ENCODE peak calls at places on chromosomes 4 and X, in six cellular contexts. One of them, this sample, is unnamed. For H3K4me1 and H3K27me3, the result is how much of the 10 kb centered on the place peaks cover.

GRCh38 chrX:16843208-16843909 is 26.8 kb downstream of the RBBP7 start:
- DNase-seq in heart right ventricle: no peak
- DNase-seq in uterus: no peak
- DNase-seq in IMR-90: no peak
- DNase-seq in neural progenitor cell: no peak
- DNase-seq in SK-N-SH: no peak
- DNase-seq in this sample: no peak

GRCh38 chrX:154372612-154373022 is 1.8 kb downstream of the FLNA start:
- DNase-seq in IMR-90: peak
- DNase-seq in heart right ventricle: no peak
- DNase-seq in SK-N-SH: no peak
- DNase-seq in uterus: peak
- DNase-seq in neural progenitor cell: no peak
- DNase-seq in this sample: no peak

GRCh38 chr4:119286377-119287002 is 35.4 kb downstream of the FABP2 start:
- DNase-seq in uterus: no peak
- DNase-seq in heart right ventricle: peak
- DNase-seq in neural progenitor cell: peak
- DNase-seq in SK-N-SH: peak
- DNase-seq in IMR-90: peak
- DNase-seq in this sample: no peak

GRCh38 chr4:38132140-38132673 is 172.0 kb downstream of the PTTG2 start:
- DNase-seq in SK-N-SH: peak
- DNase-seq in neural progenitor cell: peak
- DNase-seq in IMR-90: peak
- DNase-seq in heart right ventricle: peak
- DNase-seq in uterus: peak
- DNase-seq in this sample: peak

GRCh38 chrX:31136144-31136572 is 64.3 kb upstream of the FTHL17 start:
- DNase-seq in IMR-90: no peak
- DNase-seq in heart right ventricle: no peak
- DNase-seq in uterus: no peak
- DNase-seq in SK-N-SH: no peak
- DNase-seq in neural progenitor cell: no peak
- DNase-seq in this sample: no peak

GRCh38 chrX:150942958-150943594 is 40.1 kb upstream of the HMGB3 start:
- DNase-seq in SK-N-SH: no peak
- DNase-seq in IMR-90: no peak
- DNase-seq in uterus: no peak
- DNase-seq in heart right ventricle: no peak
- DNase-seq in neural progenitor cell: no peak
- DNase-seq in this sample: no peak

GRCh38 chr4:123856689-123857545 is 460.3 kb downstream of the SPRY1 start:
- DNase-seq in IMR-90: peak
- DNase-seq in SK-N-SH: peak
- DNase-seq in heart right ventricle: peak
- DNase-seq in uterus: no peak
- DNase-seq in neural progenitor cell: peak
- DNase-seq in this sample: no peak

GRCh38 chr4:101339332-101339731 is 8.0 kb downstream of the PPP3CA start:
- DNase-seq in SK-N-SH: no peak
- DNase-seq in heart right ventricle: no peak
- DNase-seq in uterus: no peak
- DNase-seq in neural progenitor cell: no peak
- DNase-seq in IMR-90: no peak
- DNase-seq in this sample: no peak

GRCh38 chr4:304987-305680 is at the start of gene ZNF732:
- DNase-seq in uterus: peak
- DNase-seq in heart right ventricle: peak
- DNase-seq in neural progenitor cell: no peak
- DNase-seq in IMR-90: peak
- DNase-seq in SK-N-SH: peak
- DNase-seq in this sample: peak

GRCh38 chr4:86898562-86898961 is 6.3 kb upstream of the C4orf36 start:
- DNase-seq in SK-N-SH: no peak
- DNase-seq in neural progenitor cell: peak
- DNase-seq in heart right ventricle: no peak
- DNase-seq in uterus: no peak
- DNase-seq in IMR-90: peak
- DNase-seq in this sample: no peak

GRCh38 chr4:845836-846251 is 19.9 kb upstream of the CPLX1 start:
- DNase-seq in heart right ventricle: no peak
- DNase-seq in neural progenitor cell: no peak
- DNase-seq in uterus: no peak
- DNase-seq in SK-N-SH: no peak
- DNase-seq in IMR-90: peak
- DNase-seq in this sample: no peak

GRCh38 chr4:163331629-163332360 is 601 bp downstream of the NPY1R start:
- DNase-seq in heart right ventricle: no peak
- DNase-seq in IMR-90: no peak
- DNase-seq in SK-N-SH: peak
- DNase-seq in neural progenitor cell: peak
- DNase-seq in uterus: peak
- DNase-seq in this sample: no peak

GRCh38 chrX:46601283-46601682 is 27.7 kb downstream of the CHST7 start:
- DNase-seq in SK-N-SH: peak
- DNase-seq in uterus: no peak
- DNase-seq in IMR-90: peak
- DNase-seq in heart right ventricle: no peak
- DNase-seq in neural progenitor cell: no peak
- DNase-seq in this sample: no peak

GRCh38 chr4:87129681-87130080 is 90.7 kb downstream of the KLHL8 start:
- DNase-seq in heart right ventricle: no peak
- DNase-seq in SK-N-SH: no peak
- DNase-seq in IMR-90: no peak
- DNase-seq in uterus: no peak
- DNase-seq in neural progenitor cell: no peak
- DNase-seq in this sample: no peak

GRCh38 chr4:87490664-87491369 is 38.4 kb downstream of the SPARCL1 start:
- DNase-seq in SK-N-SH: no peak
- DNase-seq in heart right ventricle: no peak
- DNase-seq in uterus: no peak
- DNase-seq in neural progenitor cell: no peak
- DNase-seq in IMR-90: no peak
- DNase-seq in this sample: no peak

GRCh38 chrX:53817548-53817947 is 131.0 kb upstream of the HUWE1 start:
- DNase-seq in neural progenitor cell: no peak
- DNase-seq in heart right ventricle: no peak
- DNase-seq in IMR-90: no peak
- DNase-seq in uterus: no peak
- DNase-seq in SK-N-SH: no peak
- DNase-seq in this sample: no peak

GRCh38 chrX:15564981-15565579 is 35.7 kb downstream of the ACE2 start:
- DNase-seq in neural progenitor cell: peak
- DNase-seq in heart right ventricle: peak
- DNase-seq in uterus: peak
- DNase-seq in SK-N-SH: peak
- DNase-seq in IMR-90: peak
- DNase-seq in this sample: peak

GRCh38 chr4:131584587-131584986 is 1564.5 kb upstream of the PCDH10 start:
- DNase-seq in neural progenitor cell: no peak
- DNase-seq in heart right ventricle: no peak
- DNase-seq in IMR-90: no peak
- DNase-seq in uterus: no peak
- DNase-seq in SK-N-SH: no peak
- DNase-seq in this sample: peak

GRCh38 chr4:69095301-69095731 is 958 bp upstream of the UGT2B7 start:
- DNase-seq in uterus: no peak
- DNase-seq in SK-N-SH: no peak
- DNase-seq in IMR-90: peak
- DNase-seq in neural progenitor cell: no peak
- DNase-seq in heart right ventricle: no peak
- DNase-seq in this sample: peak

GRCh38 chrX:56564182-56564885 is 907 bp downstream of the UBQLN2 start:
- DNase-seq in SK-N-SH: peak
- DNase-seq in heart right ventricle: no peak
- DNase-seq in uterus: no peak
- DNase-seq in neural progenitor cell: peak
- DNase-seq in IMR-90: peak
- DNase-seq in this sample: peak

GRCh38 chrX:572490-573124 is 58.0 kb upstream of the SHOX start:
- DNase-seq in IMR-90: no peak
- DNase-seq in uterus: no peak
- DNase-seq in neural progenitor cell: no peak
- DNase-seq in SK-N-SH: no peak
- DNase-seq in heart right ventricle: no peak
- DNase-seq in this sample: no peak

GRCh38 chrX:120790118-120790517 is 85.5 kb downstream of the CT47B1 start:
- DNase-seq in neural progenitor cell: peak
- DNase-seq in heart right ventricle: peak
- DNase-seq in uterus: peak
- DNase-seq in IMR-90: peak
- DNase-seq in SK-N-SH: peak
- DNase-seq in this sample: peak

GRCh38 chr4:48372272-48372671 is 30.9 kb downstream of the SLAIN2 start:
- DNase-seq in IMR-90: no peak
- DNase-seq in heart right ventricle: no peak
- DNase-seq in uterus: no peak
- DNase-seq in neural progenitor cell: no peak
- DNase-seq in SK-N-SH: no peak
- DNase-seq in this sample: no peak

GRCh38 chr4:8021796-8022195 is 82.1 kb upstream of the AFAP1 start:
- DNase-seq in neural progenitor cell: no peak
- DNase-seq in heart right ventricle: no peak
- DNase-seq in uterus: no peak
- DNase-seq in IMR-90: no peak
- DNase-seq in SK-N-SH: peak
- DNase-seq in this sample: no peak

GRCh38 chrX:29172880-29173279 is 585.6 kb downstream of the IL1RAPL1 start:
- DNase-seq in neural progenitor cell: no peak
- DNase-seq in IMR-90: peak
- DNase-seq in heart right ventricle: no peak
- DNase-seq in SK-N-SH: no peak
- DNase-seq in uterus: no peak
- DNase-seq in this sample: no peak

GRCh38 chrX:107826286-107827136 is 845 bp downstream of the MID2 start:
- DNase-seq in SK-N-SH: peak
- DNase-seq in IMR-90: peak
- DNase-seq in heart right ventricle: peak
- DNase-seq in neural progenitor cell: peak
- DNase-seq in uterus: peak
- DNase-seq in this sample: no peak
- TF ChIP-seq CTCF in SK-N-SH: no peak
- TF ChIP-seq CTCF in IMR-90: no peak
- TF ChIP-seq CTCF in heart right ventricle: no peak
- TF ChIP-seq CTCF in neural progenitor cell: no peak
- TF ChIP-seq CTCF in uterus: no peak
- TF ChIP-seq CTCF in this sample: no peak

DNA sequence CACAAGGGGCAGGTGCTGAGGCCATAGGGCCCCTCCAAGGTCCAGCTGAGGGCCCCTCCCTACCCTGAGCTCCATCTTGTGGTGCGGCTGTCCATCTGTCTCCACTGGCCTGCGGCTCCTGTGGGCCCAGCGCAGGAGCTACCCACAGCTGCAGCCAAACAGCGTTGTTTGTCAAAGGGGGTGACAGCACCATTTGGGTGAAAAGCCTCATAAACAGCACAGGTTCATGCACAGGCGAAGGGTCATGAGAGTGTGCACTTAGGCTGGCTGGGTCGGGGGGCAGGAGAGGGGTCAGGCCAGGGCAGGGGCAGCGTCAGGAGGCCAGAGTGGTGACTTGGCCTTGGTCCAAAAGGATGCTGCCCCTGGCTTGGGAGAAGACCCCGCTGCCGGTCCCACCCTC is 32.3 kb downstream of the BLOC1S4 start:
- DNase-seq in IMR-90: no peak
- DNase-seq in SK-N-SH: no peak
- DNase-seq in neural progenitor cell: no peak
- DNase-seq in heart right ventricle: no peak
- DNase-seq in uterus: no peak
- DNase-seq in this sample: no peak
- H3K4me1 ChIP-seq in IMR-90: under half
- H3K4me1 ChIP-seq in SK-N-SH: under half
- H3K4me1 ChIP-seq in neural progenitor cell: under half
- H3K4me1 ChIP-seq in heart right ventricle: under half
- H3K4me1 ChIP-seq in uterus: under half
- H3K4me1 ChIP-seq in this sample: under half

DNA sequence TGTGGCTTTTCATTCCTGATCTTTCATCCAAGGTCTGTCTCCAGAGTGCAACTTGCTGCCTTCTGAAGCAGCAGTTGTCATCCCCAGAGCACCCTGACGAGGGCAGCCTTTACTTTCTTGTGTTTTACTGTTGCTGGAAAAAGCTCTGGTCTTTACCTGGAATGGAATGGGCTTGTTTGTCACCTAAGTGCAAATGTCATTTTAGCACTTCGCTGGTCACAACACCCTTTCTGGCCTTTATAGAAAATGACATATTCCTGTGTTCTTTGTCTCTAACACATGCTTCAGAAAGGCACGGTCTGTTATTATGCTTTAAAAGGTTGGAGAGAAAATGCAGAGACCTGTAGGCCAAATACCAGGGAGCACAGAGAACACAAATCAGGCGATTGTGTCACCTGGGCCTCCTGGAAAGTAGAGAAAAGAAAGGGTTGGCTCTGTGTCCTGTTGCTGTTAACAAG is 332.7 kb upstream of the IGFBP7 start:
- DNase-seq in IMR-90: peak
- DNase-seq in neural progenitor cell: peak
- DNase-seq in SK-N-SH: peak
- DNase-seq in uterus: no peak
- DNase-seq in heart right ventricle: peak
- DNase-seq in this sample: peak
- H3K27me3 ChIP-seq in IMR-90: under half
- H3K27me3 ChIP-seq in neural progenitor cell: under half
- H3K27me3 ChIP-seq in SK-N-SH: under half
- H3K27me3 ChIP-seq in uterus: under half
- H3K27me3 ChIP-seq in heart right ventricle: under half
- H3K27me3 ChIP-seq in this sample: under half

GRCh38 chrX:132025085-132025484 is 2.0 kb downstream of the STK26 start:
- DNase-seq in uterus: no peak
- DNase-seq in heart right ventricle: no peak
- DNase-seq in neural progenitor cell: peak
- DNase-seq in IMR-90: no peak
- DNase-seq in SK-N-SH: no peak
- DNase-seq in this sample: no peak

GRCh38 chrX:132023117-132023895 is at the start of gene STK26:
- DNase-seq in IMR-90: no peak
- DNase-seq in uterus: peak
- DNase-seq in heart right ventricle: peak
- DNase-seq in SK-N-SH: peak
- DNase-seq in neural progenitor cell: peak
- DNase-seq in this sample: peak

GRCh38 chrX:132023896-132024386 is 839 bp downstream of the STK26 start:
- DNase-seq in uterus: peak
- DNase-seq in IMR-90: no peak
- DNase-seq in neural progenitor cell: peak
- DNase-seq in SK-N-SH: no peak
- DNase-seq in heart right ventricle: no peak
- DNase-seq in this sample: no peak

GRCh38 chrX:132022863-132023116 is 312 bp upstream of the STK26 start:
- DNase-seq in IMR-90: no peak
- DNase-seq in uterus: no peak
- DNase-seq in heart right ventricle: no peak
- DNase-seq in SK-N-SH: no peak
- DNase-seq in neural progenitor cell: no peak
- DNase-seq in this sample: no peak

GRCh38 chrX:132022115-132022862 is 813 bp upstream of the STK26 start:
- DNase-seq in heart right ventricle: no peak
- DNase-seq in SK-N-SH: peak
- DNase-seq in IMR-90: no peak
- DNase-seq in uterus: no peak
- DNase-seq in neural progenitor cell: no peak
- DNase-seq in this sample: peak
- TF ChIP-seq CTCF in heart right ventricle: no peak
- TF ChIP-seq CTCF in SK-N-SH: peak
- TF ChIP-seq CTCF in IMR-90: no peak
- TF ChIP-seq CTCF in uterus: peak
- TF ChIP-seq CTCF in neural progenitor cell: peak
- TF ChIP-seq CTCF in this sample: peak

GRCh38 chr4:94459462-94460161 is 7.9 kb downstream of the PDLIM5 start:
- DNase-seq in SK-N-SH: no peak
- DNase-seq in uterus: no peak
- DNase-seq in neural progenitor cell: peak
- DNase-seq in heart right ventricle: no peak
- DNase-seq in IMR-90: no peak
- DNase-seq in this sample: no peak
- H3K4me1 ChIP-seq in SK-N-SH: under half
- H3K4me1 ChIP-seq in uterus: under half
- H3K4me1 ChIP-seq in neural progenitor cell: under half
- H3K4me1 ChIP-seq in heart right ventricle: under half
- H3K4me1 ChIP-seq in IMR-90: under half
- H3K4me1 ChIP-seq in this sample: under half

This sample was measured in foreskin keratinocyte.